ENCODE peak calls at places on chromosomes 2 and 18, in five cellular contexts. B is CD8-positive, alpha-beta memory T cell; R is cardiac muscle cell; J is CD4-positive, alpha-beta memory T cell; I is GM23248. P is an unnamed sample.

GRCh38 chr2:237922641-237923361 is 44.0 kb upstream of the UBE2F start:
- DNase-seq in I (no peak), R (no peak), J (no peak), B (no peak), P (no peak)

GRCh38 chr18:55968550-55968949 is 380.6 kb upstream of the TCF4 start:
- DNase-seq in I (peak), J (no peak), B (no peak), R (no peak), P (no peak)

GRCh38 chr2:68971591-68972231 is 2.7 kb upstream of the GKN1 start:
- DNase-seq in I (peak), B (no peak), R (no peak), J (no peak), P (no peak)

GRCh38 chr2:56483081-56483480 is 299.3 kb downstream of the CCDC85A start:
- DNase-seq in B (no peak), J (no peak), I (no peak), R (no peak), P (no peak)

GRCh38 chr2:127106457-127106997 is 427 bp downstream of the BIN1 start:
- DNase-seq in R (no peak), I (no peak), J (no peak), B (no peak), P (no peak)

GRCh38 chr2:101501443-101501842 is 26.5 kb upstream of the RFX8 start:
- DNase-seq in I (peak), J (no peak), B (no peak), R (peak), P (no peak)

GRCh38 chr2:240452471-240453256 is 17.2 kb downstream of the GPC1 start:
- DNase-seq in R (peak), J (peak), B (no peak), I (peak), P (no peak)

GRCh38 chr2:158999458-158999857 is 31.0 kb downstream of the TANC1 start:
- DNase-seq in I (peak), J (no peak), B (no peak), R (no peak), P (no peak)

GRCh38 chr2:11697103-11697871 is 27.3 kb upstream of the NTSR2 start:
- DNase-seq in R (peak), I (peak), J (no peak), B (no peak), P (no peak)

GRCh38 chr18:13288509-13289138 is 70.1 kb downstream of the LDLRAD4 start:
- DNase-seq in B (no peak), I (no peak), J (no peak), R (no peak), P (no peak)

GRCh38 chr2:62304429-62305417 is 108.8 kb downstream of the B3GNT2 start:
- DNase-seq in I (peak), J (peak), B (peak), R (no peak), P (peak)

GRCh38 chr18:79459946-79460345 is 64.2 kb downstream of the NFATC1 start:
- DNase-seq in J (no peak), I (no peak), R (no peak), B (no peak), P (no peak)
- H3K27ac ChIP-seq in J (no peak), I (no peak), R (no peak), B (no peak), P (peak)

DNA sequence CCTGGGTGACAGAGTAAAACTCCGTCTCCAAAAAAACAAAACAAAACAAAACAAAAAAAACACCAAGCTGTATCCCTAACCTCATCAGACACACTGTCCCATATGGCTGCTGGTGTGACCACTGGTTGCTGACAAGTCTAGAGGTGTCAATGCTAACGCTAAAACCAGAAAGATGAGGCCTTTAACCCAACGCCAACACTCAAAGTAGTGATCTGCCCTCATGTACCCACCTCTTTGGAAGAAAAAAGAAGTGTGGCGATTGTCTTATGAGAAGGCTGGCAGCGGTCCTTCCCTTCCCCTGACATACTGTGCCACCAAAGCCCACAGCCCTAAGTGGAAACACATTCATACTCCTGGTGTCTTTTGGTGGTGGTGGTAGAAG is 9.9 kb downstream of the SERTAD2 start:
- DNase-seq in I (peak), B (no peak), R (no peak), J (no peak), P (no peak)
- H3K27ac ChIP-seq in I (peak), B (peak), R (peak), J (no peak), P (peak)

DNA sequence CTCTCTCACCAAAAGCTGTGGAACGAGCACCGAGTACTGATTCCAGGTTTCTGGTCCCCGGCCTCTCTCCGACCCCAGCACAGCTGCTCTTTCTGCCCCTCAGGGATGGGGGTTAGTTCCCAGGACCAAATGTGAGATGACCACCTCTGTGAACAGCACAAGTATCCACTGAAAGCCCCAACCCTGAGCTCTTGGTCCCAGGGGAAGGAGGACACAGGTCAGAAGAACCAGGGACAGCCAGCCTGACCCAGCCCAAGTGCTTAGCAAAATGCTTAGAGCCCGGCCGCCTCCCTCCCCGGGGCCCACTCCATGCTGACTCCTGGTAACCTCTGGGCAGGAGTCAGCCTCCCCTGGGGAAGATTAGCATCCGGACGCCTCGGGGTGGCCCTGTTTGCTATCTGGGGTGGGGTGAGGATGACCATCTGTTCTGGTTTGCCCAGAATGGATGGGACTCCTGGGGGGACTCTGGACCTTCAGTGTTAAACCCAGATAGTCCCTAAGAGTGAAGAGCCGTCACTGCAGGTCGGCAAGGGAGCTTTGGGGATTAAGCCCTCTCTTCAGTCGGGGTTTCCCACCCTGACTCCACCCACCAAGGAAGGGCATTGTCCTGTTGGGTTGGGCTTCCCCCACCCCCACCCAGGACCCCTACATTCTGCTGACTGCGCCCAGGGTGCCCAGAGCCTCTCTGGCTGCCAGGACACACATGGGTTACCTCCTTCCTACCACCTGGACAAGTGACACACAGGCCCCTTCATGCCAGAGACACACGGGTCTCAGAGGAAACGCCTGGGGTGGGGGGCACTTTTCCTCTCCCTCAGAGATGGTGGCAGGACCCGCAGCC is 9.5 kb upstream of the GPR55 start:
- DNase-seq in I (no peak), R (no peak), B (no peak), J (no peak), P (peak)
- H3K27ac ChIP-seq in I (no peak), R (no peak), B (no peak), J (no peak), P (no peak)

DNA sequence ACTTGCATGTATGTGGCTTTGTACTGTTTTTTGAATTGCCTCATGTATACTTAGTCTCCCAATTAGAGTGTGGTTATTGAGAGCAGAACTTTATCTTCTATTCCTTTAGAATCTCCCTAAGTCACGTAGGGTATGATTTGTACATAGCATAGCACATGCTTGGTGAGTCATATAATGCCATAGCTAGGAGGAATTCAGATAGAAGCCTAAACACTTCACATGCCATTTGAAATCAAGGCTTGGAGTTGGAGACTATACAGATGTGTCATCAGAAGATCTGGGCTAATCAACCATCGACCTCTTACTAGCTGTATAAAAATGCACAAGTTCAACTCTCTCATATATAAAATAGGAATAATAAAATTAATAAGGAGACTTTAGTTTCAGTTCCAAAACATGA is 222.6 kb upstream of the ST6GAL2 start:
- DNase-seq in B (no peak), I (peak), R (no peak), J (no peak), P (no peak)
- H3K27ac ChIP-seq in B (no peak), I (no peak), R (no peak), J (no peak), P (no peak)

DNA sequence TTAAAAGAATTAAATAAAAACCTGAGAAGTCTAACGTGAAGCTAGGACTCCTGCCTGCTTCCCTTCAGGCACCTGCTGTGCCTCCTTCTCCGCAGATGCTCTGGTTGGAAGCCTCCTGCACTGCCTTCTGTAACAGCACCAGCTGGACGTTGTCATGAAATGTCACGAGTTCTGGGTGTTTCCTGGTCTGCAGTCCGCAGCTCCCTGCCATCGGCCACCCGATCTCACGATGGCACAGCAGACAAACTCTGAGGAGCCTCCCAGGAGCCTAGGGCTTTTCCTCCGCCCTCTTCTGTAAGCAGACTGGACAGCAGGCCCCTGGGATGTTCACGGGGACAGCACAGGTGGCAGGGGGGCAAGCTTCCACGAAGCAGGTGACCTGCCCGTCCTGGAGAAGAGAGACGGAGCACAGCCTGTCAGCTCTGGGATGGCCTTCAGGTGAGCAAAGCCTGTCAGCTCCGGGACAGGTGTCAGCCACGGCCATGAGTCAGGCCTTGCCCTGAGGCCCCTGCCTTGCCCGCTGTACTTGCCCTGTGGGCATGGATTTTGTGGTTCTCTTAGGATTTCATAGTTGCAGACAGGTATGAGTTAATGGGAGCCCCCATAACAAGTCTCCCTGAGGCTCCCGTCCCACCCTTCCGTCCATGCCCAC is 110.3 kb downstream of the PXDN start:
- DNase-seq in I (no peak), R (no peak), J (no peak), B (no peak), P (no peak)
- H3K27ac ChIP-seq in I (no peak), R (peak), J (no peak), B (no peak), P (no peak)

GRCh38 chr2:86032861-86033595 is 72.7 kb downstream of the POLR1A start:
- DNase-seq in R (no peak), J (no peak), I (no peak), B (no peak), P (no peak)
- H3K27ac ChIP-seq in R (no peak), J (no peak), I (no peak), B (no peak), P (no peak)

GRCh38 chr2:85737481-85737880 is 16.3 kb upstream of the ATOH8 start:
- DNase-seq in J (no peak), R (no peak), B (no peak), I (peak), P (peak)

GRCh38 chr2:85737961-85738360 is 15.8 kb upstream of the ATOH8 start:
- DNase-seq in J (no peak), R (no peak), I (no peak), B (no peak), P (no peak)

GRCh38 chr2:85741811-85742507 is 11.8 kb upstream of the ATOH8 start:
- DNase-seq in B (no peak), I (peak), J (no peak), R (no peak), P (peak)

GRCh38 chr2:85741211-85741610 is 12.6 kb upstream of the ATOH8 start:
- DNase-seq in R (no peak), B (no peak), I (no peak), J (no peak), P (no peak)

GRCh38 chr2:85740193-85740592 is 13.6 kb upstream of the ATOH8 start:
- DNase-seq in B (no peak), R (no peak), I (no peak), J (no peak), P (no peak)
- H3K27ac ChIP-seq in B (no peak), R (no peak), I (no peak), J (no peak), P (peak)